ENCODE peak calls at places on chromosomes 12 and 14, in five cellular contexts. One of them, this sample, is unnamed.
A peak's percentile ranks its signal among the peaks of the same experiment; 100 is the strongest.

GRCh38 chr14:50045039-50045711 is 71.2 kb downstream of the VCPKMT start:
- DNase-seq in stimulated activated CD8-positive, alpha-beta memory T cell treated with anti-CD3 and anti-CD28 coated beads, Interleukin-2, amount 100 ng/mL, for 1 hour: peak; percentile 46
- DNase-seq in T1000: no peak
- DNase-seq in AG09309: peak; percentile 63
- DNase-seq in EL: peak; percentile 90
- DNase-seq in this sample: no peak

GRCh38 chr14:77122555-77123125 is 19.0 kb downstream of the ZDHHC22 start:
- DNase-seq in EL: no peak
- DNase-seq in stimulated activated CD8-positive, alpha-beta memory T cell treated with anti-CD3 and anti-CD28 coated beads, Interleukin-2, amount 100 ng/mL, for 1 hour: no peak
- DNase-seq in AG09309: no peak
- DNase-seq in T1000: no peak
- DNase-seq in this sample: no peak

GRCh38 chr12:124232654-124232987 is 62.3 kb upstream of the RFLNA start:
- DNase-seq in AG09309: no peak
- DNase-seq in stimulated activated CD8-positive, alpha-beta memory T cell treated with anti-CD3 and anti-CD28 coated beads, Interleukin-2, amount 100 ng/mL, for 1 hour: no peak
- DNase-seq in T1000: no peak
- DNase-seq in EL: no peak
- DNase-seq in this sample: no peak

GRCh38 chr12:53862831-53863230 is 75.8 kb upstream of the HOXC13 start:
- DNase-seq in AG09309: no peak
- DNase-seq in stimulated activated CD8-positive, alpha-beta memory T cell treated with anti-CD3 and anti-CD28 coated beads, Interleukin-2, amount 100 ng/mL, for 1 hour: no peak
- DNase-seq in EL: peak; percentile 69
- DNase-seq in T1000: no peak
- DNase-seq in this sample: no peak

GRCh38 chr12:4421590-4422031 is 24.0 kb downstream of the FGF6 start:
- DNase-seq in AG09309: no peak
- DNase-seq in T1000: no peak
- DNase-seq in EL: peak; percentile 23
- DNase-seq in stimulated activated CD8-positive, alpha-beta memory T cell treated with anti-CD3 and anti-CD28 coated beads, Interleukin-2, amount 100 ng/mL, for 1 hour: no peak
- DNase-seq in this sample: no peak

GRCh38 chr12:76623929-76624328 is 64.4 kb upstream of the OSBPL8 start:
- DNase-seq in T1000: no peak
- DNase-seq in stimulated activated CD8-positive, alpha-beta memory T cell treated with anti-CD3 and anti-CD28 coated beads, Interleukin-2, amount 100 ng/mL, for 1 hour: no peak
- DNase-seq in AG09309: peak; percentile 50
- DNase-seq in EL: peak; percentile 78
- DNase-seq in this sample: peak; percentile 78

GRCh38 chr12:32084017-32084688 is 22.5 kb upstream of the BICD1 start:
- DNase-seq in EL: no peak
- DNase-seq in T1000: no peak
- DNase-seq in stimulated activated CD8-positive, alpha-beta memory T cell treated with anti-CD3 and anti-CD28 coated beads, Interleukin-2, amount 100 ng/mL, for 1 hour: no peak
- DNase-seq in AG09309: no peak
- DNase-seq in this sample: no peak

GRCh38 chr14:52315355-52315718 is 1.2 kb downstream of the PTGER2 start:
- DNase-seq in EL: no peak
- DNase-seq in AG09309: no peak
- DNase-seq in T1000: no peak
- DNase-seq in stimulated activated CD8-positive, alpha-beta memory T cell treated with anti-CD3 and anti-CD28 coated beads, Interleukin-2, amount 100 ng/mL, for 1 hour: no peak
- DNase-seq in this sample: no peak

GRCh38 chr12:26791328-26791791 is 41.6 kb downstream of the ITPR2 start:
- DNase-seq in stimulated activated CD8-positive, alpha-beta memory T cell treated with anti-CD3 and anti-CD28 coated beads, Interleukin-2, amount 100 ng/mL, for 1 hour: no peak
- DNase-seq in AG09309: no peak
- DNase-seq in EL: peak; percentile 63
- DNase-seq in T1000: no peak
- DNase-seq in this sample: no peak

GRCh38 chr12:119803391-119803791 is 73.7 kb downstream of the CIT start:
- DNase-seq in T1000: no peak
- DNase-seq in stimulated activated CD8-positive, alpha-beta memory T cell treated with anti-CD3 and anti-CD28 coated beads, Interleukin-2, amount 100 ng/mL, for 1 hour: no peak
- DNase-seq in AG09309: peak; percentile 32
- DNase-seq in EL: no peak
- DNase-seq in this sample: no peak

GRCh38 chr12:57902371-57903042 is 38.9 kb upstream of the ATP23 start:
- DNase-seq in EL: no peak
- DNase-seq in T1000: no peak
- DNase-seq in AG09309: no peak
- DNase-seq in stimulated activated CD8-positive, alpha-beta memory T cell treated with anti-CD3 and anti-CD28 coated beads, Interleukin-2, amount 100 ng/mL, for 1 hour: no peak
- DNase-seq in this sample: no peak

GRCh38 chr14:39781466-39781865 is 349.2 kb upstream of the FBXO33 start:
- DNase-seq in AG09309: no peak
- DNase-seq in EL: no peak
- DNase-seq in T1000: no peak
- DNase-seq in stimulated activated CD8-positive, alpha-beta memory T cell treated with anti-CD3 and anti-CD28 coated beads, Interleukin-2, amount 100 ng/mL, for 1 hour: no peak
- DNase-seq in this sample: no peak

GRCh38 chr12:91202390-91202789 is 19.8 kb upstream of the DCN start:
- DNase-seq in T1000: no peak
- DNase-seq in stimulated activated CD8-positive, alpha-beta memory T cell treated with anti-CD3 and anti-CD28 coated beads, Interleukin-2, amount 100 ng/mL, for 1 hour: no peak
- DNase-seq in EL: no peak
- DNase-seq in AG09309: no peak
- DNase-seq in this sample: no peak

GRCh38 chr12:12896261-12896660 is 4.9 kb downstream of the GPRC5A start:
- DNase-seq in T1000: no peak
- DNase-seq in AG09309: peak; percentile 74
- DNase-seq in EL: peak; percentile 82
- DNase-seq in stimulated activated CD8-positive, alpha-beta memory T cell treated with anti-CD3 and anti-CD28 coated beads, Interleukin-2, amount 100 ng/mL, for 1 hour: no peak
- DNase-seq in this sample: no peak

GRCh38 chr14:72433511-72433910 is 460.4 kb downstream of the DPF3 start:
- DNase-seq in stimulated activated CD8-positive, alpha-beta memory T cell treated with anti-CD3 and anti-CD28 coated beads, Interleukin-2, amount 100 ng/mL, for 1 hour: no peak
- DNase-seq in T1000: no peak
- DNase-seq in EL: peak; percentile 53
- DNase-seq in AG09309: no peak
- DNase-seq in this sample: no peak

GRCh38 chr14:103817595-103817994 is 29.8 kb downstream of the PPP1R13B start:
- DNase-seq in stimulated activated CD8-positive, alpha-beta memory T cell treated with anti-CD3 and anti-CD28 coated beads, Interleukin-2, amount 100 ng/mL, for 1 hour: no peak
- DNase-seq in EL: no peak
- DNase-seq in AG09309: no peak
- DNase-seq in T1000: no peak
- DNase-seq in this sample: no peak

GRCh38 chr14:33686218-33686617 is 264.7 kb downstream of the EGLN3 start:
- DNase-seq in EL: peak; percentile 94
- DNase-seq in AG09309: no peak
- DNase-seq in T1000: peak; percentile 35
- DNase-seq in stimulated activated CD8-positive, alpha-beta memory T cell treated with anti-CD3 and anti-CD28 coated beads, Interleukin-2, amount 100 ng/mL, for 1 hour: no peak
- DNase-seq in this sample: no peak

GRCh38 chr12:75556306-75556899 is 45.0 kb upstream of the KRR1 start:
- DNase-seq in EL: no peak
- DNase-seq in stimulated activated CD8-positive, alpha-beta memory T cell treated with anti-CD3 and anti-CD28 coated beads, Interleukin-2, amount 100 ng/mL, for 1 hour: no peak
- DNase-seq in T1000: no peak
- DNase-seq in AG09309: peak; percentile 1
- DNase-seq in this sample: no peak

GRCh38 chr12:121102307-121102706 is 30.4 kb upstream of the P2RX7 start:
- DNase-seq in EL: no peak
- DNase-seq in AG09309: no peak
- DNase-seq in T1000: no peak
- DNase-seq in stimulated activated CD8-positive, alpha-beta memory T cell treated with anti-CD3 and anti-CD28 coated beads, Interleukin-2, amount 100 ng/mL, for 1 hour: no peak
- DNase-seq in this sample: no peak

GRCh38 chr14:22448035-22448904 is 140.8 kb downstream of the DAD1 start:
- DNase-seq in T1000: no peak
- DNase-seq in AG09309: no peak
- DNase-seq in EL: no peak
- DNase-seq in stimulated activated CD8-positive, alpha-beta memory T cell treated with anti-CD3 and anti-CD28 coated beads, Interleukin-2, amount 100 ng/mL, for 1 hour: no peak
- DNase-seq in this sample: no peak

GRCh38 chr12:40560848-40561247 is 131.4 kb upstream of the CNTN1 start:
- DNase-seq in T1000: no peak
- DNase-seq in EL: no peak
- DNase-seq in AG09309: no peak
- DNase-seq in stimulated activated CD8-positive, alpha-beta memory T cell treated with anti-CD3 and anti-CD28 coated beads, Interleukin-2, amount 100 ng/mL, for 1 hour: no peak
- DNase-seq in this sample: no peak

GRCh38 chr12:16359512-16360491 is 12.4 kb downstream of the MGST1 start:
- DNase-seq in T1000: no peak
- DNase-seq in stimulated activated CD8-positive, alpha-beta memory T cell treated with anti-CD3 and anti-CD28 coated beads, Interleukin-2, amount 100 ng/mL, for 1 hour: no peak
- DNase-seq in AG09309: no peak
- DNase-seq in EL: peak; percentile 47
- DNase-seq in this sample: no peak

GRCh38 chr14:64463198-64463597 is 2.1 kb upstream of the AKAP5 start:
- DNase-seq in T1000: no peak
- DNase-seq in stimulated activated CD8-positive, alpha-beta memory T cell treated with anti-CD3 and anti-CD28 coated beads, Interleukin-2, amount 100 ng/mL, for 1 hour: no peak
- DNase-seq in EL: no peak
- DNase-seq in AG09309: no peak
- DNase-seq in this sample: no peak

GRCh38 chr14:85254718-85255117 is 275.2 kb upstream of the FLRT2 start:
- DNase-seq in T1000: no peak
- DNase-seq in EL: no peak
- DNase-seq in AG09309: no peak
- DNase-seq in stimulated activated CD8-positive, alpha-beta memory T cell treated with anti-CD3 and anti-CD28 coated beads, Interleukin-2, amount 100 ng/mL, for 1 hour: no peak
- DNase-seq in this sample: no peak

GRCh38 chr12:23751641-23752040 is 197.8 kb downstream of the SOX5 start:
- DNase-seq in AG09309: no peak
- DNase-seq in stimulated activated CD8-positive, alpha-beta memory T cell treated with anti-CD3 and anti-CD28 coated beads, Interleukin-2, amount 100 ng/mL, for 1 hour: no peak
- DNase-seq in T1000: no peak
- DNase-seq in EL: no peak
- DNase-seq in this sample: no peak

GRCh38 chr12:50073206-50073605 is 11.9 kb upstream of the SMARCD1 start:
- DNase-seq in AG09309: no peak
- DNase-seq in T1000: no peak
- DNase-seq in EL: no peak
- DNase-seq in stimulated activated CD8-positive, alpha-beta memory T cell treated with anti-CD3 and anti-CD28 coated beads, Interleukin-2, amount 100 ng/mL, for 1 hour: no peak
- DNase-seq in this sample: no peak

GRCh38 chr12:76637807-76638206 is 78.2 kb upstream of the OSBPL8 start:
- DNase-seq in EL: peak; percentile 77
- DNase-seq in AG09309: no peak
- DNase-seq in stimulated activated CD8-positive, alpha-beta memory T cell treated with anti-CD3 and anti-CD28 coated beads, Interleukin-2, amount 100 ng/mL, for 1 hour: no peak
- DNase-seq in T1000: no peak
- DNase-seq in this sample: no peak

GRCh38 chr12:6547987-6548386 is 7.9 kb downstream of the IFFO1 start:
- DNase-seq in EL: peak; percentile 90
- DNase-seq in stimulated activated CD8-positive, alpha-beta memory T cell treated with anti-CD3 and anti-CD28 coated beads, Interleukin-2, amount 100 ng/mL, for 1 hour: no peak
- DNase-seq in AG09309: no peak
- DNase-seq in T1000: no peak
- DNase-seq in this sample: no peak

GRCh38 chr14:65769151-65769550 is 356.6 kb downstream of the FUT8 start:
- DNase-seq in stimulated activated CD8-positive, alpha-beta memory T cell treated with anti-CD3 and anti-CD28 coated beads, Interleukin-2, amount 100 ng/mL, for 1 hour: no peak
- DNase-seq in AG09309: no peak
- DNase-seq in EL: no peak
- DNase-seq in T1000: no peak
- DNase-seq in this sample: no peak

GRCh38 chr12:52645120-52645761 is 6.8 kb downstream of the KRT2 start:
- DNase-seq in EL: no peak
- DNase-seq in AG09309: no peak
- DNase-seq in T1000: no peak
- DNase-seq in stimulated activated CD8-positive, alpha-beta memory T cell treated with anti-CD3 and anti-CD28 coated beads, Interleukin-2, amount 100 ng/mL, for 1 hour: peak; percentile 8
- DNase-seq in this sample: no peak

This sample was measured in DMS153.